ENCODE peak calls at places on chromosome 21, in nine cellular contexts. E, S, O, W, V, A, T, L and H are unnamed samples.

GRCh38 chr21:33360281-33360680 is 35.5 kb downstream of the IFNAR1 start:
- DNase-seq in E (no peak), S (peak), O (no peak), W (no peak), V (no peak), A (no peak), T (no peak), L (no peak), H (no peak)

GRCh38 chr21:31258073-31258472 is 86.0 kb downstream of the TIAM1 start:
- DNase-seq in E (no peak), S (no peak), O (no peak), W (no peak), V (no peak), A (no peak), T (no peak), L (no peak), H (no peak)

GRCh38 chr21:37233551-37234146 is 33.5 kb downstream of the VPS26C start:
- DNase-seq in E (no peak), S (no peak), O (no peak), W (no peak), V (no peak), A (no peak), T (no peak), L (no peak), H (no peak)

GRCh38 chr21:27429612-27430361 is 462.9 kb upstream of the ADAMTS5 start:
- DNase-seq in E (no peak), S (peak), O (peak), W (no peak), V (peak), A (no peak), T (no peak), L (no peak), H (no peak)

GRCh38 chr21:18461743-18462142 is 58.2 kb upstream of the TMPRSS15 start:
- DNase-seq in E (no peak), S (no peak), O (no peak), W (no peak), V (no peak), A (no peak), T (no peak), L (no peak), H (no peak)

GRCh38 chr21:35259452-35259851 is 210.3 kb upstream of the RUNX1 start:
- DNase-seq in E (no peak), S (no peak), O (no peak), W (no peak), V (no peak), A (no peak), T (no peak), L (no peak), H (no peak)

GRCh38 chr21:42536601-42537000 is 22.9 kb downstream of the SLC37A1 start:
- DNase-seq in E (no peak), S (no peak), O (no peak), W (no peak), V (no peak), A (no peak), T (no peak), L (no peak), H (no peak)

GRCh38 chr21:45867041-45867630 is 114.4 kb upstream of the COL6A1 start:
- DNase-seq in E (no peak), S (no peak), O (no peak), W (no peak), V (no peak), A (no peak), T (no peak), L (no peak), H (no peak)

GRCh38 chr21:39961251-39961650 is 94.0 kb downstream of the PCP4 start:
- DNase-seq in E (no peak), S (no peak), O (no peak), W (no peak), V (no peak), A (no peak), T (no peak), L (no peak), H (no peak)

GRCh38 chr21:34914239-34914638 is 134.9 kb downstream of the RUNX1 start:
- DNase-seq in E (no peak), S (no peak), O (no peak), W (no peak), V (no peak), A (no peak), T (no peak), L (no peak), H (no peak)

GRCh38 chr21:14942801-14943490 is 121.9 kb downstream of the NRIP1 start:
- DNase-seq in E (no peak), S (peak), O (peak), W (no peak), V (peak), A (no peak), T (no peak), L (no peak), H (no peak)

GRCh38 chr21:39612233-39613028 is at the start of gene B3GALT5:
- DNase-seq in E (no peak), S (no peak), O (no peak), W (peak), V (no peak), A (no peak), T (no peak), L (no peak), H (peak)

GRCh38 chr21:34983680-34984086 is 65.4 kb downstream of the RUNX1 start:
- DNase-seq in E (no peak), S (peak), O (peak), W (peak), V (no peak), A (no peak), T (no peak), L (peak), H (peak)

GRCh38 chr21:35273331-35273730 is 224.2 kb upstream of the RUNX1 start:
- DNase-seq in E (no peak), S (no peak), O (no peak), W (no peak), V (no peak), A (no peak), T (no peak), L (no peak), H (peak)

GRCh38 chr21:44647222-44647552 is 973 bp downstream of the KRTAP10-11 start:
- DNase-seq in E (no peak), S (no peak), O (no peak), W (no peak), V (no peak), A (no peak), T (no peak), L (no peak), H (no peak)

GRCh38 chr21:35138665-35139381 is 89.7 kb upstream of the RUNX1 start:
- DNase-seq in E (peak), S (peak), O (peak), W (peak), V (peak), A (no peak), T (no peak), L (peak), H (peak)

GRCh38 chr21:44520326-44521300 is 19.4 kb downstream of the KRTAP10-1 start:
- DNase-seq in E (no peak), S (no peak), O (no peak), W (no peak), V (no peak), A (peak), T (no peak), L (no peak), H (no peak)

GRCh38 chr21:21898801-21899200 is 900.6 kb downstream of the NCAM2 start:
- DNase-seq in E (no peak), S (no peak), O (no peak), W (no peak), V (no peak), A (no peak), T (no peak), L (no peak), H (no peak)

GRCh38 chr21:42002421-42002958 is 7.7 kb downstream of the ZBTB21 start:
- DNase-seq in E (no peak), S (peak), O (peak), W (peak), V (peak), A (no peak), T (peak), L (peak), H (peak)